ENCODE peak calls at places on chromosomes 4 and X, in seven cellular contexts. J is NCI-H2107; Z is stimulated activated CD4-positive, alpha-beta T cell treated with anti-CD3 and anti-CD28 coated beads, Interleukin-4, amount 100 ng/mL, for 48 hours; T is hepatocyte; W is endothelial cell; X is stimulated activated CD8-positive, alpha-beta memory T cell treated with anti-CD3 and anti-CD28 coated beads, Interleukin-15, amount 100 ng/mL, for 48 hours; C is ELR. D is an unnamed sample.

GRCh38 chr4:1998296-1998695 is 10.5 kb downstream of the NELFA start:
- DNase-seq in J (no peak), W (no peak), C (no peak), T (peak), X (no peak), Z (no peak), D (no peak)

GRCh38 chrX:20514358-20514757 is 247.6 kb upstream of the RPS6KA3 start:
- DNase-seq in T (no peak), J (no peak), W (no peak), X (no peak), Z (no peak), C (peak), D (peak)

GRCh38 chr4:38523524-38524448 is 140.2 kb upstream of the KLF3 start:
- DNase-seq in X (peak), J (no peak), W (no peak), T (no peak), Z (peak), C (peak), D (no peak)

GRCh38 chr4:26473893-26474292 is 16.4 kb downstream of the CCKAR start:
- DNase-seq in C (no peak), X (no peak), W (no peak), Z (no peak), J (no peak), T (no peak), D (no peak)

GRCh38 chrX:130884627-130885026 is 18.4 kb downstream of the ENOX2 start:
- DNase-seq in C (no peak), Z (no peak), W (no peak), T (no peak), X (no peak), J (no peak), D (no peak)

GRCh38 chr4:47668256-47668655 is 169.6 kb downstream of the CORIN start:
- DNase-seq in T (no peak), C (no peak), Z (no peak), J (no peak), X (no peak), W (no peak), D (no peak)

GRCh38 chr4:13893221-13893620 is 265.7 kb upstream of the BOD1L1 start:
- DNase-seq in X (no peak), J (no peak), T (no peak), W (no peak), C (no peak), Z (no peak), D (no peak)

GRCh38 chrX:133856819-133857218 is 128.6 kb downstream of the GPC3 start:
- DNase-seq in Z (no peak), W (no peak), X (no peak), J (no peak), C (no peak), T (no peak), D (no peak)

GRCh38 chr4:36128689-36129088 is 115.6 kb downstream of the ARAP2 start:
- DNase-seq in Z (no peak), T (no peak), J (no peak), W (no peak), C (peak), X (no peak), D (no peak)

GRCh38 chr4:127188847-127189246 is 443.9 kb upstream of the INTU start:
- DNase-seq in J (no peak), T (no peak), Z (no peak), W (no peak), X (no peak), C (peak), D (no peak)

GRCh38 chrX:38805294-38806053 is 4.2 kb downstream of the MID1IP1 start:
- DNase-seq in X (no peak), T (peak), J (peak), C (peak), W (peak), Z (peak), D (no peak)

GRCh38 chrX:11792461-11793421 is 34.7 kb downstream of the MSL3 start:
- DNase-seq in J (no peak), C (no peak), X (peak), W (no peak), Z (peak), T (no peak), D (no peak)

GRCh38 chr4:79235074-79235473 is 90.8 kb downstream of the NAA11 start:
- DNase-seq in Z (no peak), J (no peak), W (no peak), X (no peak), C (no peak), T (no peak), D (no peak)

GRCh38 chr4:36152712-36153111 is 91.6 kb downstream of the ARAP2 start:
- DNase-seq in Z (no peak), W (no peak), C (no peak), T (no peak), J (peak), X (no peak), D (no peak)

GRCh38 chrX:39519213-39519544 is 578.6 kb downstream of the BCOR start:
- DNase-seq in J (peak), C (no peak), Z (no peak), W (no peak), X (no peak), T (peak), D (no peak)

GRCh38 chr4:26887143-26887542 is 26.5 kb downstream of the STIM2 start:
- DNase-seq in T (no peak), X (no peak), Z (no peak), C (no peak), J (no peak), W (no peak), D (no peak)

D was measured in SW 1271.